ENCODE peak calls at places on chromosomes 16 and 17, in seven cellular contexts. A, K, S, O, V, L and H are unnamed samples.

GRCh38 chr17:33267279-33267790 is 25.8 kb downstream of the ASIC2 start:
- DNase-seq in V (no peak), L (no peak), A (peak), O (no peak), S (no peak), K (no peak), H (no peak)

GRCh38 chr17:71441098-71441497 is 679.7 kb upstream of the SOX9 start:
- DNase-seq in O (no peak), V (no peak), S (no peak), L (no peak), A (peak), K (no peak), H (no peak)

GRCh38 chr17:71085238-71086033 is 916.1 kb downstream of the KCNJ2 start:
- DNase-seq in S (no peak), A (no peak), O (peak), L (no peak), V (no peak), K (no peak), H (no peak)

GRCh38 chr16:10385725-10386516 is at the start of gene ATF7IP2:
- DNase-seq in V (peak), S (peak), O (peak), L (peak), K (peak), A (peak), H (peak)

GRCh38 chr17:36030949-36031348 is 13.2 kb upstream of the CCL23 start:
- DNase-seq in S (no peak), O (no peak), A (no peak), K (no peak), L (no peak), V (no peak), H (no peak)

GRCh38 chr16:70715860-70716357 is 30.1 kb upstream of the MTSS2 start:
- DNase-seq in V (no peak), A (peak), K (no peak), O (no peak), S (no peak), L (no peak), H (no peak)

GRCh38 chr16:50529334-50529733 is 18.9 kb upstream of the NKD1 start:
- DNase-seq in S (no peak), K (no peak), L (no peak), O (no peak), V (no peak), A (no peak), H (no peak)

GRCh38 chr16:88650749-88651275 is at the start of gene CYBA:
- DNase-seq in S (peak), V (peak), K (peak), A (peak), O (peak), L (no peak), H (peak)

GRCh38 chr16:25481636-25482035 is 210.1 kb upstream of the HS3ST4 start:
- DNase-seq in O (no peak), L (no peak), V (no peak), A (no peak), K (no peak), S (no peak), H (no peak)

GRCh38 chr17:55722742-55723487 is at the start of gene TMEM100:
- DNase-seq in K (no peak), L (no peak), A (peak), S (no peak), V (peak), O (no peak), H (no peak)

GRCh38 chr17:81556175-81556691 is 4.1 kb upstream of the FAAP100 start:
- DNase-seq in S (no peak), A (peak), L (no peak), O (no peak), V (no peak), K (no peak), H (no peak)

GRCh38 chr17:79987187-79987889 is 48.3 kb downstream of the TBC1D16 start:
- DNase-seq in L (no peak), V (peak), O (no peak), S (no peak), K (no peak), A (no peak), H (no peak)

GRCh38 chr16:46853713-46854443 is 22.9 kb upstream of the C16orf87 start:
- DNase-seq in V (peak), S (peak), L (no peak), K (peak), O (peak), A (peak), H (no peak)

GRCh38 chr17:4509402-4509801 is 10.7 kb downstream of the SPNS2 start:
- DNase-seq in L (no peak), A (no peak), O (no peak), V (peak), K (no peak), S (no peak), H (no peak)

GRCh38 chr17:82228278-82228841 is 482 bp upstream of the SLC16A3 start:
- DNase-seq in L (no peak), A (no peak), O (peak), K (peak), V (peak), S (peak), H (peak)

GRCh38 chr17:53472586-53472985 is 350.1 kb upstream of the KIF2B start:
- DNase-seq in S (no peak), K (no peak), L (no peak), A (no peak), V (no peak), O (no peak), H (no peak)

GRCh38 chr17:81998222-81998621 is 20.8 kb downstream of the ASPSCR1 start:
- DNase-seq in K (no peak), S (no peak), A (no peak), L (no peak), V (no peak), O (no peak), H (no peak)

GRCh38 chr17:32283745-32284207 is 18.1 kb downstream of the RHBDL3 start:
- DNase-seq in S (no peak), O (no peak), K (no peak), V (no peak), L (no peak), A (peak), H (no peak)

GRCh38 chr16:85248269-85248668 is 136.0 kb upstream of the CIBAR2 start:
- DNase-seq in K (no peak), V (no peak), O (no peak), S (no peak), L (no peak), A (no peak), H (no peak)

GRCh38 chr16:17375388-17376304 is 95.1 kb downstream of the XYLT1 start:
- DNase-seq in A (no peak), K (no peak), O (no peak), V (no peak), S (no peak), L (no peak), H (no peak)

GRCh38 chr17:42087736-42088705 is 10.3 kb downstream of the ZNF385C start:
- DNase-seq in S (no peak), V (no peak), L (no peak), A (no peak), K (no peak), O (no peak), H (no peak)

GRCh38 chr17:4209611-4210010 is 54.2 kb downstream of the ANKFY1 start:
- DNase-seq in K (no peak), O (no peak), V (no peak), L (no peak), S (no peak), A (no peak), H (no peak)

GRCh38 chr17:1574697-1575471 is 12.3 kb upstream of the PITPNA start:
- DNase-seq in S (no peak), A (no peak), V (no peak), L (no peak), K (no peak), O (peak), H (no peak)
- TF ChIP-seq CTCF in S (no peak), A (no peak), V (no peak), L (peak), K (peak), O (no peak), H (no peak)

GRCh38 chr17:47066841-47067682 is 88.0 kb upstream of the RPRML start:
- DNase-seq in S (peak), A (peak), O (peak), K (peak), L (peak), V (peak), H (peak)
- TF ChIP-seq CTCF in S (no peak), A (peak), O (no peak), K (no peak), L (no peak), V (no peak), H (no peak)

GRCh38 chr17:8188408-8188839 is 1.6 kb downstream of the BORCS6 start:
- DNase-seq in O (no peak), L (peak), V (no peak), K (no peak), A (no peak), S (no peak), H (no peak)

GRCh38 chr17:8185580-8186445 is 4.2 kb downstream of the BORCS6 start:
- DNase-seq in A (peak), K (peak), L (peak), S (peak), V (peak), O (peak), H (no peak)

GRCh38 chr17:8186446-8186786 is 3.6 kb downstream of the BORCS6 start:
- DNase-seq in O (no peak), L (no peak), S (no peak), V (no peak), A (no peak), K (no peak), H (no peak)

GRCh38 chr17:8187517-8188407 is 2.2 kb downstream of the BORCS6 start:
- DNase-seq in S (peak), L (peak), A (peak), O (peak), K (peak), V (peak), H (peak)

GRCh38 chr17:8186787-8187516 is 3.0 kb downstream of the BORCS6 start:
- DNase-seq in S (peak), O (peak), L (peak), V (peak), A (peak), K (peak), H (peak)
- TF ChIP-seq CTCF in S (peak), O (no peak), L (no peak), V (no peak), A (peak), K (peak), H (peak)

DNA sequence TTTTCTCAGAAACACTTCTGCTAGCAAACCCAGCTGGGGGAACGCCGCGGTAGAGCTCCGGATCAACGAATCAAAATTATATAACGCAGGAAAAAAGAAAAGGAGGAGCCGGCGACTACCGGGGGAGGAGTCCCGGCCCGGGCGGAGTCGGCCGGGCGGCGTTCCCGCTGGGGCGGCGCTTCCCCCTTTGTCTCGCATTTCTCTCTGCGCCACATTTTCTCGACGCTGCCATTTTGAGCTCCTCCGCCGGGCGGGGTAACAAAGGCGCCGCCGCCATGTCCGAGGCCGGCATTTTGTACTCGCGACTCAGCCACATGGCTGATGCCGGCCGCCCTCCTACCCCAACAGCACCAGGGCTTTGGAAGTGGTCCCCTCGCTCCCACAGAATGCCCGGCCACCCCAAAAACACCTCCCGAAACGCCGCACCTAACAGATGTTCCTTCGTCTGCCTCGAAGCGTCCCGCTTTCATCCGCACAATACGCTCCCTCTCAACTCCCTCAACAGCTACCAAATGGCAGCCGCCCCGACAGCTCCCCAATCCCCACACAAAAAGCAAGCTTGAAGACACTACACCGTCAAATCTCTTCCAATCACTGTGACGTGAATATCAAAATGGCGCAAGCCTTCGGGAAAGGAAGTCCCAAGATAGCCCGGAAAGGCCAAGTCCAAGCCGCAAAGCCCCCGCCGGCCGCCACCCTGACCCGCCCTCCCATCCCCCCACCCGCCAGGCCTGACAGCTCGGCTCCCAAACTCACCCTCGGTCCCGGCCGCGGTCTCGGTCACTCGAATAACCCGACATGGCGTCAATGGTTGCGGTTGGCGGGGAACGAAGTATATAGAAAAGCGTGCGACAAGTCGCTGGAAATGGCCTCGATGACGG is 529 bp downstream of the DDX5 start:
- DNase-seq in V (peak), K (peak), L (peak), O (peak), S (peak), A (peak), H (peak)
- TF ChIP-seq CTCF in V (no peak), K (no peak), L (no peak), O (no peak), S (no peak), A (no peak), H (no peak)

DNA sequence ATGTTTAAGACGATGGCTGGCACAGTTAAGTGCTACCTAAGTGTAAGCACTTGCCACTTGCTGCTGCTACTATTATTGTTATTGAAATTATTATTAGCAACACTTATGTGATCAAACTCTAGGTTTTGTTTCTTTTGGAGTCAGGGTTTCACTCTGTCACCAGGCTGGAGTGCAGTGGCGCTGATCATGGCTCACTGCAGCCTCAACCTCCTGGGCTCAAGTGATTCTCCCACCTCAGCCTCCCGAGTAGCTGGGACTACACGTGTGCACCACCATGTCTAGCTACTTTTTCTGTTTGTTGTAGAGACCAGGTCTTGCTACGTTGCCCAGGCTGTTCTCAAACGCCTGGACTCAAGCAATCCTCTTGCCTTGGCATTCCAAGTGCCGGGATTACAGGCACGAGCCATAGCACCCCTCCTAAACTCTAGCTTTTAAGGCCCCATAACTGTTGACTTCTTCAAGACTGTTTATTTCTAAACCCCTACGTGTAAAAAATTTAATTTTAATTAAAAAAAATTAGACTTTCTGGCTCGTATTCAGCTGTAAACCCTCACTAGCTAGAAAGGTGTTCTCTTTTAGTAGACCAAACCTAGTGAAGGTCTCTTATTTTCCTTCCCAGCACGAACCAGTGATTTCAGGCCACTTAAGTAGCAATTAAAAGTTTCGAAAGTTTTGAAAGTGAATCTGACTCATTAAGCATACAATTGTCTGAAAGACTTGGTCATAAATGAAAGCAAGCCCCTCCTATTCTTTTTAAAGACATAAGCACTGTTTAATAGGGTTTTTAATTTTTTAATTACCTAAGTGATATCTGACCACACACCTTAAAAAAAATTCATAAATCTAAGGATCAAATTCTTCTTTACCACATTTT is 11.7 kb upstream of the SCNN1B start:
- DNase-seq in L (no peak), V (peak), A (no peak), O (no peak), S (no peak), K (no peak), H (no peak)
- TF ChIP-seq CTCF in L (no peak), V (no peak), A (no peak), O (no peak), S (no peak), K (no peak), H (no peak)

GRCh38 chr17:15651583-15652110 is 32.1 kb upstream of the FBXW10B start:
- DNase-seq in A (peak), S (peak), L (peak), K (no peak), O (no peak), V (peak), H (no peak)
- TF ChIP-seq CTCF in A (no peak), S (no peak), L (no peak), K (no peak), O (no peak), V (no peak), H (no peak)

GRCh38 chr17:29612094-29612403 is 10.7 kb downstream of the CORO6 start:
- DNase-seq in K (no peak), S (no peak), V (peak), L (no peak), A (no peak), O (no peak), H (no peak)

GRCh38 chr17:29613371-29613837 is 9.3 kb downstream of the CORO6 start:
- DNase-seq in S (peak), O (peak), L (peak), K (peak), V (peak), A (peak), H (peak)

GRCh38 chr17:29611351-29612093 is 11.2 kb downstream of the CORO6 start:
- DNase-seq in L (no peak), O (no peak), A (no peak), V (peak), S (no peak), K (no peak), H (no peak)

GRCh38 chr17:29613856-29614255 is 8.9 kb downstream of the CORO6 start:
- DNase-seq in K (no peak), A (no peak), V (peak), L (no peak), O (no peak), S (no peak), H (no peak)

GRCh38 chr17:29612404-29613370 is 10.0 kb downstream of the CORO6 start:
- DNase-seq in O (no peak), S (no peak), A (no peak), K (no peak), V (peak), L (peak), H (no peak)
- TF ChIP-seq CTCF in O (no peak), S (no peak), A (no peak), K (no peak), V (no peak), L (no peak), H (no peak)